ENCODE peak calls at places on chromosome 14, in eight cellular contexts. H is NCI-H1105 treated with DMSO at 0.1 percent for 48 hours; K is HuH-7.5; C is nephron progenitor cell; P is CD8-positive, alpha-beta memory T cell; Y is pancreas; O is retina; V is WTC11. L is an unnamed sample.

GRCh38 chr14:21264025-21264801 is 5.0 kb downstream of the HNRNPC start:
- DNase-seq in O (no peak), C (no peak), P (no peak), K (no peak), V (no peak), Y (no peak), H (no peak), L (no peak)

GRCh38 chr14:85572845-85573244 is 42.9 kb downstream of the FLRT2 start:
- DNase-seq in C (no peak), P (no peak), O (no peak), H (no peak), K (no peak), Y (no peak), V (no peak), L (no peak)

GRCh38 chr14:88849717-88850116 is 25.3 kb downstream of the TTC8 start:
- DNase-seq in P (no peak), Y (no peak), K (no peak), O (no peak), H (no peak), V (no peak), C (no peak), L (no peak)

GRCh38 chr14:40365305-40365704 is 933.1 kb upstream of the FBXO33 start:
- DNase-seq in K (no peak), V (no peak), O (no peak), P (no peak), C (no peak), H (no peak), Y (no peak), L (no peak)

GRCh38 chr14:88045705-88046104 is 40.8 kb downstream of the GPR65 start:
- DNase-seq in C (no peak), O (no peak), H (no peak), V (no peak), P (no peak), K (no peak), Y (peak), L (no peak)

GRCh38 chr14:22502007-22502406 is 87.0 kb downstream of the DAD1 start:
- DNase-seq in O (no peak), C (no peak), P (no peak), K (no peak), V (no peak), H (no peak), Y (no peak), L (no peak)

GRCh38 chr14:22598099-22598895 is at the start of gene ABHD4:
- DNase-seq in V (peak), K (peak), Y (peak), C (peak), O (peak), H (peak), P (peak), L (no peak)

GRCh38 chr14:60657609-60657983 is 8.3 kb upstream of the SIX1 start:
- DNase-seq in O (no peak), P (no peak), K (no peak), V (peak), Y (no peak), H (peak), C (peak), L (no peak)

GRCh38 chr14:73176673-73177072 is 40.4 kb downstream of the PSEN1 start:
- DNase-seq in H (no peak), V (no peak), O (no peak), K (no peak), C (no peak), Y (no peak), P (no peak), L (no peak)

L was measured in cortex of kidney.